ENCODE peak calls at places on chromosomes 7 and 10, in seven cellular contexts. J is H1, M is SK-N-SH, D is GM12892, R is K562, F is HepG2, T is GM12878. K is an unnamed sample.

GRCh38 chr7:77395543-77395942 is 20.6 kb downstream of the GSAP start:
- DNase-seq in J (no peak), F (no peak), T (no peak), M (no peak), R (no peak), D (no peak), K (no peak)

GRCh38 chr10:35700490-35700887 is 58.4 kb upstream of the FZD8 start:
- DNase-seq in J (peak), T (no peak), R (no peak), F (no peak), D (no peak), M (no peak), K (no peak)

GRCh38 chr10:62772186-62772950 is 32.2 kb upstream of the ADO start:
- DNase-seq in J (no peak), M (no peak), R (no peak), T (no peak), F (no peak), D (no peak), K (no peak)

GRCh38 chr7:112437038-112437437 is 13.2 kb upstream of the IFRD1 start:
- DNase-seq in F (no peak), M (no peak), J (no peak), T (no peak), R (no peak), D (no peak), K (no peak)

GRCh38 chr7:76356823-76357222 is 2.0 kb downstream of the YWHAG start:
- DNase-seq in R (no peak), M (peak), J (no peak), D (no peak), T (no peak), F (no peak), K (no peak)

GRCh38 chr7:103936558-103936957 is 52.9 kb downstream of the RELN start:
- DNase-seq in M (no peak), R (no peak), F (no peak), J (no peak), T (no peak), D (no peak), K (no peak)

GRCh38 chr7:71255537-71256178 is 123.7 kb downstream of the GALNT17 start:
- DNase-seq in F (no peak), R (no peak), D (no peak), T (no peak), J (no peak), M (no peak), K (no peak)

GRCh38 chr7:66352071-66352470 is 146.9 kb downstream of the TPST1 start:
- DNase-seq in J (no peak), T (no peak), F (no peak), D (no peak), M (no peak), R (no peak), K (no peak)

GRCh38 chr10:8279598-8279997 is 225.1 kb downstream of the GATA3 start:
- DNase-seq in F (peak), R (no peak), T (no peak), M (peak), D (no peak), J (no peak), K (no peak)

GRCh38 chr7:141709749-141710148 is 1.6 kb downstream of the WEE2 start:
- DNase-seq in T (no peak), F (no peak), D (no peak), J (no peak), R (no peak), M (no peak), K (no peak)

GRCh38 chr10:126216221-126216701 is 172.0 kb downstream of the ADAM12 start:
- DNase-seq in R (no peak), F (no peak), T (no peak), D (no peak), J (no peak), M (no peak), K (no peak)

GRCh38 chr7:34108150-34108549 is 202.8 kb downstream of the BMPER start:
- DNase-seq in T (no peak), F (no peak), R (no peak), J (no peak), D (no peak), M (no peak), K (no peak)

GRCh38 chr7:2220030-2220429 is 12.7 kb downstream of the MAD1L1 start:
- DNase-seq in R (no peak), M (no peak), T (no peak), D (no peak), F (no peak), J (no peak), K (no peak)

GRCh38 chr10:88523739-88524400 is 59.2 kb downstream of the RNLS start:
- DNase-seq in J (no peak), D (no peak), R (no peak), F (no peak), M (no peak), T (no peak), K (no peak)

GRCh38 chr10:63542835-63543575 is 21.8 kb downstream of the REEP3 start:
- DNase-seq in F (no peak), M (no peak), R (no peak), D (no peak), T (no peak), J (no peak), K (no peak)

GRCh38 chr7:75813084-75813483 is 522 bp downstream of the CCL24 start:
- DNase-seq in J (no peak), T (no peak), M (no peak), D (no peak), R (no peak), F (no peak), K (no peak)

GRCh38 chr10:113493943-113494342 is 58.9 kb upstream of the HABP2 start:
- DNase-seq in F (no peak), T (no peak), M (no peak), R (no peak), D (no peak), J (no peak), K (no peak)

GRCh38 chr10:113494736-113495135 is 58.1 kb upstream of the HABP2 start:
- DNase-seq in J (no peak), F (no peak), D (no peak), M (no peak), R (no peak), T (no peak), K (no peak)

GRCh38 chr10:113496124-113496523 is 56.7 kb upstream of the HABP2 start:
- DNase-seq in R (no peak), M (no peak), T (no peak), F (no peak), D (no peak), J (no peak), K (no peak)

GRCh38 chr10:113493195-113493594 is 59.7 kb upstream of the HABP2 start:
- DNase-seq in R (no peak), T (no peak), D (no peak), J (no peak), M (no peak), F (no peak), K (no peak)

GRCh38 chr10:113492181-113492580 is 60.7 kb upstream of the HABP2 start:
- DNase-seq in T (no peak), J (no peak), M (no peak), F (no peak), D (no peak), R (no peak), K (no peak)
- TF ChIP-seq POLR2AphosphoS5 in T (no peak), J (no peak), M (no peak), F (no peak), D (no peak), R (no peak), K (no peak)

GRCh38 chr7:81956520-81956919 is 186.7 kb upstream of the HGF start:
- DNase-seq in J (no peak), T (peak), R (no peak), F (peak), D (no peak), M (peak), K (no peak)
- TF ChIP-seq TAF1 in J (no peak), T (no peak), R (no peak), F (no peak), D (no peak), M (no peak), K (no peak)

GRCh38 chr7:55516399-55516798 is 55.9 kb downstream of the VOPP1 start:
- DNase-seq in R (no peak), D (no peak), J (no peak), F (no peak), M (no peak), T (no peak), K (no peak)

GRCh38 chr7:55515569-55516279 is 56.6 kb downstream of the VOPP1 start:
- DNase-seq in R (no peak), J (no peak), D (no peak), T (no peak), M (no peak), F (no peak), K (no peak)

GRCh38 chr7:55518836-55519235 is 53.5 kb downstream of the VOPP1 start:
- DNase-seq in T (no peak), R (no peak), M (no peak), F (no peak), D (no peak), J (no peak), K (no peak)

GRCh38 chr7:55517936-55518689 is 54.2 kb downstream of the VOPP1 start:
- DNase-seq in T (no peak), J (no peak), D (no peak), M (no peak), R (no peak), F (no peak), K (no peak)

DNA sequence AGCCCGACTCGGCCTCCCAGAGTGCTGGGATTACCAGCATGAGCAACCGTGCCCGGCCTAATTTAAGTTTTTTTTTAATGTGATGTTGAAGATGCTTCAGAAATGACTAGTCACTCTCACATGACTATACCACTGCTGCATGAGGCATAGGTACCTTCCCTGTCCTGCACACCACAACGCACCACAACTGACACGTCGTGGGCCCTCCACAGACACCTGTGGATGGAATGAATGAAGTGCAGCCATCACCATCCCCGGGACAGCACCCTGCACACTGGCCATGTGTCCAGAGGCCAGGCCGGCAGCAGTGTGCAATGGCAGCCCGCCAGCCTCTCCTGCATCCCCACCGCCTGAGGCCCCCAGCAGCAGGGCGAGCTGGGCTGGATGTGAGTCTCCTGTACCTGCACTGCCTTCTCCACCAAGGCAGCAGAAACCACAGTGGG is 55.1 kb downstream of the VOPP1 start:
- DNase-seq in R (no peak), M (no peak), D (peak), J (no peak), T (peak), F (no peak), K (no peak)
- TF ChIP-seq POLR2AphosphoS5 in R (no peak), M (no peak), D (peak), J (no peak), T (no peak), F (no peak), K (peak)

GRCh38 chr7:149584009-149584408 is 86.4 kb upstream of the ZNF746 start:
- DNase-seq in F (no peak), D (no peak), M (no peak), T (no peak), J (no peak), R (no peak), K (no peak)
- TF ChIP-seq TAF1 in F (no peak), D (no peak), M (no peak), T (no peak), J (no peak), R (no peak), K (no peak)

GRCh38 chr7:148699772-148700629 is 1.3 kb downstream of the CUL1 start:
- DNase-seq in M (no peak), F (peak), T (no peak), J (no peak), D (no peak), R (peak), K (no peak)
- TF ChIP-seq POLR2AphosphoS5 in M (no peak), F (no peak), T (no peak), J (no peak), D (no peak), R (no peak), K (no peak)

DNA sequence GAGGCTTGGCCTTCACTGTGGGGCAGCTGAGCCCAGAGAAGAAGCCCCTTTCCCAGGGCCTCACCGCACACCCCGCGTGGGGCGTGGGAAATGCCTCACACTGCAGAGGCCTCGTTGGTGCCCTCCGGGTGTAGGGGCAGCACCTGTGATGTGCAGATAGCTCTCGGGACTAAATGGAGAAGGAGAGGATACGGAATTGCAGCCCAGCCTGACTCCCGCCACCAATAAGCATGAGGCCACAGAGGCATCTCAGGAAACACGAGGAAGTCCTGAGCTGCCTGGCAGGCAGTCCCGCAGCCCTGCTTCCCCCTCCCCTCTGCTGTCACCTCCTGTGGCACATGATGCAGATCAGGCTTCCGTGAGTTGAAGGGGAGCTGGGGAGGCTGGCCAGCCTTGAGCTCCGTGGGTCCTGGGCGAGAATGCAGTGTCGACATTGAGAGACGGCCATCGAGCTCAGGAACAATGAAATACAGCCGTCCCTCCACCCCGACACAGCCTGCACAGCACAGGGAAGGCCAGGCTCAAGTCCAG is 59.6 kb upstream of the PPP2R2D start:
- DNase-seq in T (no peak), M (no peak), J (no peak), R (no peak), F (no peak), D (no peak), K (no peak)
- TF ChIP-seq TAF1 in T (no peak), M (no peak), J (no peak), R (no peak), F (no peak), D (no peak), K (no peak)